ENCODE peak calls at places on chromosomes 16 and 17, in six cellular contexts. P is esophagus muscularis mucosa, N is transverse colon, K is HCT116, U is GM23338, L is HL-60. E is an unnamed sample.

GRCh38 chr17:5874486-5874885 is 195.7 kb upstream of the WSCD1 start:
- DNase-seq in P (no peak), N (no peak), K (no peak), U (no peak), L (no peak), E (no peak)

GRCh38 chr17:44864831-44865230 is 17.1 kb downstream of the HIGD1B start:
- DNase-seq in P (no peak), N (no peak), K (no peak), U (no peak), L (no peak), E (no peak)

GRCh38 chr17:40772101-40772500 is at the start of gene KRT26:
- DNase-seq in P (no peak), N (no peak), K (no peak), U (no peak), L (no peak), E (no peak)

GRCh38 chr17:2030779-2031163 is 818 bp downstream of the DPH1 start:
- DNase-seq in P (no peak), N (peak; percentile 61), K (peak; percentile 79), U (no peak), L (no peak), E (no peak)

GRCh38 chr16:19823322-19823721 is 61.3 kb downstream of the GPRC5B start:
- DNase-seq in P (no peak), N (no peak), K (no peak), U (no peak), L (no peak), E (no peak)

GRCh38 chr16:89101303-89102034 is 7.8 kb downstream of the ACSF3 start:
- DNase-seq in P (no peak), N (no peak), K (no peak), U (no peak), L (no peak), E (no peak)

GRCh38 chr17:12664894-12665262 is 812 bp upstream of the MYOCD start:
- DNase-seq in P (no peak), N (no peak), K (no peak), U (peak; percentile 47), L (no peak), E (no peak)

GRCh38 chr17:79042421-79043190 is 18.6 kb downstream of the C1QTNF1 start:
- DNase-seq in P (no peak), N (peak; percentile 86), K (peak; percentile 60), U (peak; percentile 88), L (peak; percentile 64), E (peak; percentile 68)

GRCh38 chr16:72963921-72964320 is 84.0 kb downstream of the ZFHX3 start:
- DNase-seq in P (no peak), N (no peak), K (no peak), U (no peak), L (no peak), E (no peak)

GRCh38 chr16:87740909-87741424 is 24.8 kb downstream of the KLHDC4 start:
- DNase-seq in P (no peak), N (no peak), K (no peak), U (no peak), L (no peak), E (no peak)

GRCh38 chr17:32671891-32672290 is 185.1 kb downstream of the CDK5R1 start:
- DNase-seq in P (no peak), N (peak; percentile 22), K (no peak), U (no peak), L (no peak), E (peak; percentile 24)

GRCh38 chr16:66681676-66682075 is 14.9 kb downstream of the CMTM4 start:
- DNase-seq in P (no peak), N (no peak), K (no peak), U (no peak), L (no peak), E (no peak)

GRCh38 chr17:76266244-76266938 is 1.2 kb downstream of the UBALD2 start:
- DNase-seq in P (no peak), N (peak; percentile 47), K (no peak), U (no peak), L (peak; percentile 39), E (no peak)

GRCh38 chr17:76725580-76726230 is 701 bp downstream of the JMJD6 start:
- DNase-seq in P (peak; percentile 94), N (peak; percentile 85), K (no peak), U (peak; percentile 38), L (peak; percentile 81), E (peak; percentile 70)

GRCh38 chr16:7605812-7606211 is 273.2 kb downstream of the RBFOX1 start:
- DNase-seq in P (no peak), N (no peak), K (no peak), U (no peak), L (no peak), E (no peak)

GRCh38 chr17:48663134-48663924 is 37.2 kb upstream of the HOXB9 start:
- DNase-seq in P (no peak), N (no peak), K (no peak), U (peak; percentile 32), L (no peak), E (no peak)
- H3K27me3 ChIP-seq in P (no peaks in the 10 kb centered on the region), N (peaks cover 16% of the 10 kb centered on the region), K (no peaks in the 10 kb centered on the region), U (peaks cover 27% of the 10 kb centered on the region), L (peaks cover 5% of the 10 kb centered on the region), E (no peaks in the 10 kb centered on the region)

GRCh38 chr17:50540485-50541401 is 6.2 kb upstream of the SPATA20 start:
- DNase-seq in P (no peak), N (no peak), K (no peak), U (no peak), L (no peak), E (no peak)

GRCh38 chr17:50545306-50545705 is 1.7 kb upstream of the SPATA20 start:
- DNase-seq in P (no peak), N (peak; percentile 71), K (no peak), U (no peak), L (no peak), E (no peak)

GRCh38 chr17:50541916-50542688 is 4.9 kb upstream of the SPATA20 start:
- DNase-seq in P (peak; percentile 95), N (peak; percentile 92), K (no peak), U (peak; percentile 94), L (peak; percentile 65), E (peak; percentile 76)

GRCh38 chr17:50541402-50541915 is 5.5 kb upstream of the SPATA20 start:
- DNase-seq in P (no peak), N (no peak), K (no peak), U (no peak), L (no peak), E (no peak)

GRCh38 chr17:50542795-50543774 is 3.9 kb upstream of the SPATA20 start:
- DNase-seq in P (no peak), N (peak; percentile 81), K (no peak), U (no peak), L (no peak), E (peak; percentile 71)
- TF ChIP-seq POLR2AphosphoS5 in P (no peak), N (peak; percentile 15), K (no peak), U (no peak), L (no peak), E (no peak)

GRCh38 chr17:50200447-50201225 is 795 bp downstream of the COL1A1 start:
- DNase-seq in P (peak; percentile 97), N (peak; percentile 91), K (peak; percentile 88), U (peak; percentile 95), L (peak; percentile 72), E (peak; percentile 87)

GRCh38 chr17:50198026-50198669 is 3.3 kb downstream of the COL1A1 start:
- DNase-seq in P (no peak), N (peak; percentile 79), K (peak; percentile 52), U (peak; percentile 72), L (peak; percentile 69), E (peak; percentile 64)

GRCh38 chr17:50201226-50201854 is at the start of gene COL1A1:
- DNase-seq in P (no peak), N (peak; percentile 72), K (no peak), U (peak; percentile 59), L (no peak), E (peak; percentile 69)

GRCh38 chr17:50199211-50199633 is 2.2 kb downstream of the COL1A1 start:
- DNase-seq in P (no peak), N (no peak), K (no peak), U (no peak), L (no peak), E (no peak)

GRCh38 chr17:50199651-50200446 is 1.6 kb downstream of the COL1A1 start:
- DNase-seq in P (peak; percentile 99), N (peak; percentile 91), K (peak; percentile 96), U (peak; percentile 95), L (peak; percentile 41), E (peak; percentile 93)
- H3K27me3 ChIP-seq in P (peaks cover 5% of the 10 kb centered on the region), N (peaks cover 51% of the 10 kb centered on the region), K (no peaks in the 10 kb centered on the region), U (peaks cover 22% of the 10 kb centered on the region), L (peaks cover 43% of the 10 kb centered on the region), E (no peaks in the 10 kb centered on the region)

DNA sequence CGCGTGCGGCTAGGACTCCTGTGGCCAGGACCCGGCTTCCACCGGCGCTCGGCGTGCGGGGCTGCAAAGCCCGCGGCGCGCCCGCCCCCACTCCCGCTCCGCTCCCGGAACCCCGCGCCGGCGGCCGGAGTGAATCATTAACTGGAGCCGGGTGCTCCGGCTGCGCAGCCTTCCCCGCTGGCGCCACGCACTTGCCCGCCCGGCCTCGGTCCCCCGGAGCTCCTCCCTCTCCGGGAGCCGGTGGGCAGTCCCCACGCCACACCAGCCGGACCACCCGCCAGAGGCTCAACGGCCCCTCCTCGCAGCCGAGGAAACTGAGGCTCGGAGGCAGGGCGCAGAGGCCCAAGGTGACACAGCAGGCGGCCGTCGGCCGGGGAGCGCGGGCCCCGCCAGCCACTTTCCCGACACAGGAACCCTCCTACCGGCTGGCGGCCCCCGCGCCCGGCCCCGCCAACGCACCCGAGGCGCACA is 580 bp downstream of the BCAR1 start:
- DNase-seq in P (no peak), N (peak; percentile 77), K (no peak), U (no peak), L (no peak), E (no peak)
- TF ChIP-seq POLR2AphosphoS5 in P (peak; percentile 31), N (peak; percentile 70), K (no peak), U (no peak), L (no peak), E (no peak)

GRCh38 chr17:43849116-43849515 is 2.1 kb downstream of the CD300LG start:
- DNase-seq in P (no peak), N (no peak), K (no peak), U (no peak), L (no peak), E (no peak)

GRCh38 chr17:43853546-43853945 is 6.6 kb downstream of the CD300LG start:
- DNase-seq in P (no peak), N (no peak), K (no peak), U (no peak), L (no peak), E (no peak)

GRCh38 chr17:43852571-43852970 is 5.6 kb downstream of the CD300LG start:
- DNase-seq in P (no peak), N (no peak), K (no peak), U (no peak), L (no peak), E (no peak)

GRCh38 chr17:43854498-43854897 is 7.5 kb downstream of the CD300LG start:
- DNase-seq in P (no peak), N (no peak), K (no peak), U (no peak), L (no peak), E (no peak)

DNA sequence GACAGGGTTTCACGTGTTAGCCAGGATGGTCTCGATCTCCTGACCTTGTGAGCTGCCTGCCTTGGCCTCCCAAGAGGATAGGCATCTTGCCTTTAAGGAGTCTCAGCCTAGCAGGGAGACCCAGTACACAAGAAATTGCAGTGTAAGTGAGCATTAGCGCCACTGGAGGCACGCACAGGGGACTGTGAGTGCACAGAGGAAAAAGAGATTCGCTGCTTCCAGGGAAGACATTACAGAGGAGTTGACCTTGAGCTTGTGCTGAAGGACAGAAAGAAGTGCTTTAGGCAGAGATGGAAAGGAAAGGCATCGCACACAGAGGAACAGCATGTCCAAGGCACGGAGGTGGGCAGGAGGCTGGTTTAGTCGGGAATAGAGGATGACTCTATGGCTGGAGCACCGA is 4.8 kb downstream of the CD300LG start:
- DNase-seq in P (no peak), N (no peak), K (no peak), U (peak; percentile 41), L (no peak), E (no peak)
- H3K27me3 ChIP-seq in P (no peaks in the 10 kb centered on the region), N (peaks cover 6% of the 10 kb centered on the region), K (no peaks in the 10 kb centered on the region), U (peaks cover 10% of the 10 kb centered on the region), L (peaks cover 5% of the 10 kb centered on the region), E (no peaks in the 10 kb centered on the region)

E was measured in breast epithelium.